ENCODE peak calls at places on chromosomes 2 and 18, in eight cellular contexts. I is keratinocyte; G is heart right ventricle; N is astrocyte; X is neural progenitor cell; E is IMR-90; U is psoas muscle; J is CD4-positive, alpha-beta T cell. P is an unnamed sample.

GRCh38 chr18:48785686-48786470 is 164.9 kb downstream of the SMAD7 start:
- DNase-seq in I (no peak), G (no peak), N (no peak), X (no peak), E (no peak), U (no peak), J (no peak), P (no peak)

GRCh38 chr18:56516769-56517168 is 121.6 kb downstream of the TXNL1 start:
- DNase-seq in I (no peak), G (no peak), N (peak), X (no peak), E (peak), U (peak), J (no peak), P (no peak)

GRCh38 chr2:18440141-18440605 is 120.3 kb downstream of the RDH14 start:
- DNase-seq in I (no peak), G (no peak), N (peak), X (no peak), E (peak), U (peak), J (no peak), P (no peak)

GRCh38 chr18:37741012-37741586 is 175.5 kb upstream of the CELF4 start:
- DNase-seq in I (no peak), G (no peak), N (no peak), X (no peak), E (no peak), U (no peak), J (no peak), P (no peak)

GRCh38 chr2:217703102-217703501 is 299.7 kb downstream of the TNS1 start:
- DNase-seq in I (no peak), G (no peak), N (no peak), X (no peak), E (no peak), U (no peak), J (no peak), P (no peak)

GRCh38 chr2:238772635-238773297 is 75.1 kb upstream of the TWIST2 start:
- DNase-seq in I (no peak), G (no peak), N (no peak), X (no peak), E (no peak), U (no peak), J (no peak), P (no peak)

GRCh38 chr2:7169631-7170030 is 252.4 kb downstream of the RNF144A start:
- DNase-seq in I (no peak), G (no peak), N (no peak), X (no peak), E (no peak), U (no peak), J (no peak), P (no peak)

GRCh38 chr2:102193074-102193473 is 6.3 kb downstream of the IL1RL2 start:
- DNase-seq in I (peak), G (no peak), N (peak), X (no peak), E (peak), U (no peak), J (no peak), P (peak)

GRCh38 chr2:1676091-1676912 is 68.0 kb downstream of the PXDN start:
- DNase-seq in I (no peak), G (no peak), N (no peak), X (no peak), E (no peak), U (no peak), J (no peak), P (no peak)

GRCh38 chr2:160091381-160091780 is 29.0 kb upstream of the PLA2R1 start:
- DNase-seq in I (peak), G (no peak), N (peak), X (no peak), E (peak), U (no peak), J (no peak), P (peak)

GRCh38 chr2:111041398-111042202 is 79.1 kb upstream of the BCL2L11 start:
- DNase-seq in I (no peak), G (no peak), N (no peak), X (peak), E (no peak), U (no peak), J (no peak), P (no peak)

GRCh38 chr18:43970656-43971055 is 693.4 kb upstream of the SYT4 start:
- DNase-seq in I (no peak), G (no peak), N (peak), X (no peak), E (no peak), U (no peak), J (no peak), P (no peak)

GRCh38 chr18:48950536-48951447 is at the start of gene SMAD7:
- DNase-seq in I (no peak), G (peak), N (no peak), X (no peak), E (no peak), U (peak), J (no peak), P (no peak)

GRCh38 chr2:207241198-207241597 is 75.5 kb upstream of the KLF7 start:
- DNase-seq in I (no peak), G (no peak), N (peak), X (no peak), E (peak), U (no peak), J (no peak), P (no peak)

GRCh38 chr2:181224866-181225265 is 232.3 kb upstream of the ITGA4 start:
- DNase-seq in I (no peak), G (no peak), N (no peak), X (no peak), E (no peak), U (no peak), J (no peak), P (no peak)

GRCh38 chr2:190405995-190406394 is 2.2 kb upstream of the MFSD6 start:
- DNase-seq in I (no peak), G (no peak), N (no peak), X (no peak), E (no peak), U (no peak), J (no peak), P (no peak)

GRCh38 chr2:207920721-207921120 is 104.6 kb downstream of the PLEKHM3 start:
- DNase-seq in I (no peak), G (no peak), N (no peak), X (no peak), E (no peak), U (no peak), J (no peak), P (no peak)

GRCh38 chr2:19543271-19544019 is 185.0 kb upstream of the OSR1 start:
- DNase-seq in I (no peak), G (no peak), N (no peak), X (no peak), E (peak), U (no peak), J (no peak), P (no peak)

GRCh38 chr2:10223932-10224720 is 78.6 kb upstream of the HPCAL1 start:
- DNase-seq in I (no peak), G (no peak), N (no peak), X (peak), E (no peak), U (no peak), J (no peak), P (no peak)

GRCh38 chr2:10159086-10159485 is 36.5 kb downstream of the RRM2 start:
- DNase-seq in I (no peak), G (no peak), N (no peak), X (no peak), E (no peak), U (no peak), J (no peak), P (no peak)

GRCh38 chr2:237062585-237062984 is 23.1 kb upstream of the COPS8 start:
- DNase-seq in I (no peak), G (no peak), N (peak), X (peak), E (peak), U (no peak), J (no peak), P (no peak)

GRCh38 chr18:3605562-3606443 is 155.8 kb downstream of the TGIF1 start:
- DNase-seq in I (no peak), G (no peak), N (peak), X (peak), E (peak), U (no peak), J (peak), P (no peak)

GRCh38 chr2:208318127-208318526 is 52.1 kb downstream of the PIKFYVE start:
- DNase-seq in I (no peak), G (no peak), N (no peak), X (no peak), E (no peak), U (no peak), J (no peak), P (no peak)

GRCh38 chr2:172465417-172466334 is 38.3 kb downstream of the ITGA6 start:
- DNase-seq in I (no peak), G (peak), N (peak), X (peak), E (peak), U (peak), J (peak), P (peak)

GRCh38 chr2:241702405-241703127 is 727 bp downstream of the ING5 start:
- DNase-seq in I (peak), G (peak), N (peak), X (peak), E (peak), U (peak), J (peak), P (peak)

GRCh38 chr2:204505488-204505887 is 39.8 kb upstream of the PARD3B start:
- DNase-seq in I (no peak), G (no peak), N (peak), X (no peak), E (peak), U (no peak), J (no peak), P (no peak)
- TF ChIP-seq CTCF in I (no peak), G (no peak), N (no peak), X (no peak), E (no peak), U (no peak), J (no peak), P (no peak)

GRCh38 chr2:80001704-80002103 is 302.8 kb downstream of the LRRTM1 start:
- DNase-seq in I (no peak), G (no peak), N (peak), X (no peak), E (peak), U (no peak), J (no peak), P (no peak)
- H3K27ac ChIP-seq in I (no peak), G (no peak), N (no peak), X (no peak), E (peak), U (no peak), J (no peak), P (no peak)

DNA sequence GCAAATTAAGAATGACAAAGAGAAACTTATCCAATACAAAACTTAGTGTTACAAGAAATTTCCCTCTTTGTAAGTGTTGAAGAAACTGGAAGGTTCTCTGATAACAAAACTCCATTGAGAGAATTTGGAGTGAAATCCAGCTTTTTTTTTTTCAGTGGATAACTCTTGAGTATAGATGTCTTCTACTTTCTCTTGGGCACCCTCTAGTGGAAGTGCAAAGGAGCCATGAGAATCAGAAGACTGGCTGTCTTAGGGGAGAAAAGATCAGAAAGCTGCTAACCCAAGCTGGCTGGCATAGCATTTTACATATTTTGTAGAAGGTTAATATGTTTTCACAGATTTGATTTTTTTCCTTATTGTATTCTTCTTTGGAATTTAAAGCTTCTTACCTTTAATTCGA is 138.8 kb upstream of the SATB2 start:
- DNase-seq in I (no peak), G (no peak), N (no peak), X (peak), E (peak), U (no peak), J (no peak), P (peak)
- TF ChIP-seq CTCF in I (peak), G (no peak), N (no peak), X (peak), E (peak), U (peak), J (no peak), P (no peak)

DNA sequence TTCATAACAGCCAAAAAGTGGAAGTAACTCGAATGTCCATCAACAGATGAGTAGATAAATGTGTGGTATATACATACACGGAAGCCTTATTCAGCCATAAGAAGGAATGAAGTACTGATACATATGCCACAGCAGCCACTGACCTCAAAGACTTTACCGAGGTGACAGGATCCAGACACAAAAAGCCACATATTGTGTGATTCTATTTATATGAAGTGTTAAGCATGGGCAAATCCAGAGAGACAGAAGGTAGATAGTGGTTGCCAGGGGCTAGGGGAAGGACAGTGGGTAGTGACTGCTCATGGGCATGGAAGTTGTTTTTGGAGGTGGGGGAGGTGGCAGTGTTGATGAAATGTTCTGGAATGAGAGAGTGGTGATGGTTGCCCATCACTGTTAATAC is 33.9 kb downstream of the ZAP70 start:
- DNase-seq in I (no peak), G (no peak), N (no peak), X (no peak), E (no peak), U (no peak), J (no peak), P (no peak)
- H3K27ac ChIP-seq in I (no peak), G (no peak), N (no peak), X (no peak), E (peak), U (no peak), J (no peak), P (no peak)

DNA sequence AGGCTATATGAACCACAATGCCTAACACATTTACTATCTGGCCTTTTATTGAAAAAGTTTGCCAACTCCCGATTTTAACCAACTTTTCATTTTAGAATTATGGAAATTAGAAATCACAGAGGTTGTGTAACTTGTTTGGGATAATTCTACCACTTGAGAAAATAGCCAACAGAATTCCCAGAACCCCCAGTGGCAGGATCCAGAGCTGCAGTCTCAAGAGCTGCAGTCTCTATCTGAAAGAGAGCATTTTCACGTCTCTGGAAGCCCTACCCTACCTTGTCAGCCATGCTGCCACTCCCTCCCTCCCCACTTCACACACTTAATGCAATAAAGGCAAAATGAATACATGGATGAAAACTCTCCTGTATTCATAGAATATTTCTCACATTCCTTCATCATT is 23.4 kb upstream of the TSPYL6 start:
- DNase-seq in I (no peak), G (no peak), N (no peak), X (no peak), E (no peak), U (no peak), J (no peak), P (peak)
- TF ChIP-seq CTCF in I (no peak), G (no peak), N (peak), X (peak), E (peak), U (peak), J (no peak), P (no peak)

DNA sequence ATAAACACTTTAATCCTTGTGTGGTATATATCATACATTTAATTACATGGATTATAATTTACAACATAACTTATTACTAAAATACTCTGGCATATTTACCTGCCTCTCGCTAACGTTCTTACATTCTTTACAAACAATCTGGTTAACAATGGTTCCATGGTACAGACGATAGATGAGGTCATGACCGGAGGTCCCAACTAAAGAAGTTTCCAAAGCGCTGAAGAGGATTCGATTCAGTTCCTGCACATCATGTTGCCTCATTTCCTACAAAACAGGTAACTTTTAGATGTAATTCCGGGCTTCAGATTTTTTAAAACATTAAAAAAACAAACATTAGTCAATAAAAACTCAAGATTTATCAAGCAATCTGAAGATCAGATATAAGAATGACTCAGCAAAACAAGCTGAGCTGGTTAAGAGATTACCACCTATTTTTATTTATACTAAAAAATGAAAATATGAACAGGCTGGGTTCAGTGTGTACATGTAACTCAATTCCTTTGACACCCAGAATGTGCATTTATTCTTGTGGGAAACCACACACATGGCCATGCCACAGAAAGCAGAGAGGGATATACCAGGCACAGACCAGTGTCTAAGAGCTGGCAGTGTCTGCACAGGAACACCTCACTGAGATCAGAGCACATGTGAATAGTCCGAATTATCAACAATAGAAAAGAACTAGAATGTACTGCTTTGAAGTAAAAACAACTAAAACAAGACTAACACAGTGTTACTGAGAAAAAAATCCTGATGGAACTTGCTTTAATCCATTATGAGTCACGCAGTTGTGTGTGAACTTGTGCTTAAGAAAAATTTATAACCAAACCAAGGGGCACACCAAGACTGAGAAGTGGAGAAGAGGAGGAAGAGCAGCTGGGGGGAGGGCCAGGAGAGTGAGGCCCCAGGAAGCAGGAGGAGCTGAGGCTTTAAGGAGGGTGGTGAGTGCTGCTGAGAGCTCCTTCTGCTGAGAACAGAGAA is 9.5 kb downstream of the USP40 start:
- DNase-seq in I (peak), G (no peak), N (peak), X (no peak), E (peak), U (no peak), J (no peak), P (peak)
- H3K27ac ChIP-seq in I (peak), G (no peak), N (peak), X (no peak), E (peak), U (peak), J (no peak), P (peak)

DNA sequence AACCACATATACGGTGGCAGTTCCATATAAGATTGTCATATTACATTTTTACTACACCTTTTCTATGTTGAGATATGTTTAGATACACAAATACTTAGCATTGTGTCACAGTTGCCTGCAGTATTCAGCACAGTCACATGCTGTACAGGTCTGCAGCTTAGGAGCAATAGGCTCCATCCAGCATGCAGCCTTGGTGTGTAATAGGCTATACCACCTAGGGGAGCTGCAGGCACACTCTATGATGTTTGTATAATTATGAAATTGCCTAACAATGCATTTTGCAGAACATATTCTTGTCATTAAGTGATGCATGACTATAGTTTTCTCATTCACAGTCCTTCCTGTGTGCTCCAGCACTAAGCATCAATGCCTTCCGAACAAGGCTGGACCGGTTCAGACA is 133.4 kb downstream of the NDUFA10 start:
- DNase-seq in I (no peak), G (no peak), N (no peak), X (no peak), E (no peak), U (no peak), J (no peak), P (no peak)
- TF ChIP-seq CTCF in I (peak), G (no peak), N (no peak), X (no peak), E (no peak), U (no peak), J (no peak), P (no peak)

DNA sequence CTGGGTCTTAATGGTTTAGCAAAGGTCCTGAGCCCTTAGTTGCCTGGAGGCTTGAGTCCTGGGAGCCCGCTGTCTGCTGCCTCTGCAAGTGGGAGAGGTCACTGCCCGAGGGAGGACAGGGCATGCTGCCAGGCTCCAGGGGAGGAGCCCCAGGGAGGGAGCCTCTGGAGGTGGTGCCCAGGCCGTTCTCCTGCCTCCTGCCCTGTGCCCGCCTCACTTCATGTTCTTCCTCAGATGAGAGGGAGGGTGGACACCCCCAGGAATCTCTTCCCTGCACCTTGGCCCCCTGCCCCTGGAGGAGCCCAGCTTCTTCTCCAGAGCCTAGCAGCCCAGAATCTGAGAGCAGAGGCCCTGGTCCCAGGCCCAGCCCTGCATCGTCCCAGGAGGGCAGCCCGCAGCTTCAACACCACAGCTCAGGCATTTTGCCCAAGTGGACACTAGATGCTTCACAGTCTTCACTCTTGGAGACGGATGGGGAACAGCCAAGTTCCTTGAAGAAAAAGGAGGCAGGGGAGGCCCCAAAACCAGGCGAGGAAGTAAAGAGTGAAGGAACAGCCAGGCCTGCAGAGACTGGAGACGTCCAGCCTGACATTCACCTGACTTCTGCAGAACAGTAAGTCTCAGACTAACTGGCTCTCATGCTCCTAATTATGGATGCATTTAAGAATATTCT is 12.0 kb downstream of the PSD4 start:
- DNase-seq in I (no peak), G (peak), N (no peak), X (no peak), E (no peak), U (peak), J (no peak), P (no peak)
- H3K27ac ChIP-seq in I (no peak), G (no peak), N (no peak), X (no peak), E (no peak), U (no peak), J (peak), P (no peak)

GRCh38 chr2:45049937-45050336 is 40.7 kb upstream of the SIX2 start:
- DNase-seq in I (no peak), G (no peak), N (no peak), X (no peak), E (no peak), U (no peak), J (no peak), P (no peak)

GRCh38 chr2:45052388-45052928 is 43.2 kb upstream of the SIX2 start:
- DNase-seq in I (no peak), G (no peak), N (no peak), X (no peak), E (no peak), U (no peak), J (no peak), P (no peak)

GRCh38 chr2:45055261-45055660 is 46.0 kb upstream of the SIX2 start:
- DNase-seq in I (no peak), G (no peak), N (no peak), X (no peak), E (no peak), U (no peak), J (no peak), P (no peak)
- TF ChIP-seq CTCF in I (no peak), G (no peak), N (no peak), X (no peak), E (no peak), U (no peak), J (no peak), P (no peak)

P was measured in RWPE1.